ENCODE peak calls at places on chromosomes 13 and 19, in four cellular contexts. B is H1, D is GM12878, H is K562. U is an unnamed sample.

GRCh38 chr19:46000497-46001246 is 5.4 kb downstream of the CCDC61 start:
- DNase-seq in B (peak; percentile 78), D (no peak), H (peak; percentile 72), U (peak; percentile 90)

GRCh38 chr13:72657379-72657778 is 70.0 kb downstream of the MZT1 start:
- DNase-seq in B (no peak), D (no peak), H (no peak), U (no peak)

GRCh38 chr13:48192536-48192935 is 40.5 kb upstream of the ITM2B start:
- DNase-seq in B (no peak), D (no peak), H (no peak), U (no peak)

GRCh38 chr19:10473192-10473591 is 30.0 kb downstream of the KEAP1 start:
- DNase-seq in B (no peak), D (no peak), H (no peak), U (no peak)

GRCh38 chr19:36099166-36099785 is 11.7 kb upstream of the OVOL3 start:
- DNase-seq in B (no peak), D (no peak), H (no peak), U (no peak)

GRCh38 chr13:31775686-31776085 is 36.4 kb downstream of the RXFP2 start:
- DNase-seq in B (no peak), D (no peak), H (no peak), U (no peak)

GRCh38 chr13:52670726-52671125 is 18.1 kb downstream of the SUGT1 start:
- DNase-seq in B (no peak), D (no peak), H (no peak), U (no peak)

GRCh38 chr19:45681391-45682015 is 10.2 kb downstream of the SNRPD2 start:
- DNase-seq in B (peak; percentile 95), D (no peak), H (peak; percentile 89), U (peak; percentile 85)

GRCh38 chr13:64471916-64472315 is 2758.2 kb downstream of the PCDH9 start:
- DNase-seq in B (no peak), D (no peak), H (no peak), U (no peak)

GRCh38 chr13:25692156-25692555 is 320.4 kb downstream of the ATP8A2 start:
- DNase-seq in B (no peak), D (no peak), H (no peak), U (no peak)

GRCh38 chr19:30516586-30516985 is 144.4 kb downstream of the ZNF536 start:
- DNase-seq in B (no peak), D (no peak), H (no peak), U (no peak)

GRCh38 chr19:12314553-12314952 is 18.9 kb downstream of the ZNF563 start:
- DNase-seq in B (no peak), D (no peak), H (no peak), U (no peak)

GRCh38 chr19:40530091-40530901 is 46.4 kb upstream of the SHKBP1 start:
- DNase-seq in B (peak; percentile 92), D (no peak), H (peak; percentile 73), U (no peak)

GRCh38 chr13:112063807-112064206 is 3.1 kb upstream of the SOX1 start:
- DNase-seq in B (no peak), D (no peak), H (no peak), U (no peak)

GRCh38 chr19:18368504-18369222 is 17.3 kb upstream of the GDF15 start:
- DNase-seq in B (no peak), D (no peak), H (peak; percentile 48), U (no peak)
- TF ChIP-seq POLR2A in B (no peak), D (peak; percentile 24), H (no peak), U (no peak)

DNA sequence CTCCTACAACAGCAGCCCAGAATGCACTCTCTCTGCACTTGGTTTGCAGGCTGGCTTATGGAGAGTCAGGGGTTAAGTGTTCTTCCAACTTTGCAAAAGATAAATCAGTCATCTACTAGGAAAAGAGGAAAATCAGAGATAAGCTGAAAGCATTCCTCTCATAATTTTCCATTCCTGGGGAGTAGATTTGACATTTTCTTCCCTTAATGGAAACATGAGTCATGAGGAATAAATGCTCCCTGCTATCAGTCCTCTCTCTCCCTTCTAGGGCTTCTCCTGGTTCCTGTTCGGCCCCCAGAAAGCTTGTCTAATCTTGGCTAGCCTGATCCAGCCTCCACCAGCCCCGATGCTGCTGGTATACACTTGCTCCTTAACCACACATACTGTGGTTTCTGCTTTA is 28.4 kb upstream of the ENOX1 start:
- DNase-seq in B (no peak), D (no peak), H (no peak), U (no peak)
- TF ChIP-seq POLR2AphosphoS5 in B (no peak), D (no peak), H (no peak), U (no peak)

DNA sequence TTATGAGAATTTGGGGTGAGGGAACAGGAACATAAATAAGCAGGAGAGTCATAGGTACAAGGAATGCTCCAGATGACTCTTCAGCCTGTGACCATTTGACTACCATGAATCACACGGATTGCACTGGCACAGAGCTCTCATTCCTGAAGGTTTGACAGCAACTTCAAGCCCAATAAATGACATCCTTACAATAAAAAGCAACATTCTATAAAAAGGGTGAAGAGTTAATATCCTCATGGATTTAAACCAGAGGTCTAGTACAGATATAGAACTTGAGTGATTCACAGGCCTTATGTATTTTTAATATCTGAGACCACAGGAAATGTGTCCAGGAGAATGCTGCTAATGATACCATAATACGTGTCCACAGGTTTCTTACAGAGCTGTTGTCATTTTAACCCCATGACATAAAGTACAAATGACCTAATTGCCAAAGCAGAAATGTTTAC is 158.1 kb downstream of the IRS2 start:
- DNase-seq in B (no peak), D (no peak), H (no peak), U (no peak)
- TF ChIP-seq TAF1 in B (no peak), D (no peak), H (no peak), U (no peak)

GRCh38 chr19:2045501-2046045 is 5.5 kb downstream of the MKNK2 start:
- DNase-seq in B (peak; percentile 43), D (no peak), H (no peak), U (no peak)
- TF ChIP-seq POLR2A in B (no peak), D (no peak), H (no peak), U (no peak)

DNA sequence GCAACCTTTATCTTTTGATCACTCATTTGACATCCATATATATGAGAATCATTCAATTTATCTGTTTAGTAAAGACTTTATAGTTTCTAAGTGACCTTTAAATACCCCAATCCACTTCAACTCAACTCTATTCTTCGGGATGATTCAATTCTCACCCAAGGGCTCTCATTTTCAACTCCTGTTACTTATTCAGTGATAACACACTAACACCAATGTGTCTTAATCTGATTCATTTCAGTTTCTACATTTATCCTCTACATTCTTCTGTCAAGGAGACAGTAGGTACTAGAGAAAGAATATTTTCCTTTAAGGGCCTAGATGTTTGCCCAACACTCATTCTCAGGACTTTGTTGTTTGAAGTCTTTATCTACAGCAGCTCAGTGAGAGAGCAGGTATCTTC is 7.1 kb downstream of the ARGLU1 start:
- DNase-seq in B (no peak), D (no peak), H (no peak), U (no peak)
- TF ChIP-seq POLR2AphosphoS5 in B (no peak), D (no peak), H (no peak), U (no peak)

DNA sequence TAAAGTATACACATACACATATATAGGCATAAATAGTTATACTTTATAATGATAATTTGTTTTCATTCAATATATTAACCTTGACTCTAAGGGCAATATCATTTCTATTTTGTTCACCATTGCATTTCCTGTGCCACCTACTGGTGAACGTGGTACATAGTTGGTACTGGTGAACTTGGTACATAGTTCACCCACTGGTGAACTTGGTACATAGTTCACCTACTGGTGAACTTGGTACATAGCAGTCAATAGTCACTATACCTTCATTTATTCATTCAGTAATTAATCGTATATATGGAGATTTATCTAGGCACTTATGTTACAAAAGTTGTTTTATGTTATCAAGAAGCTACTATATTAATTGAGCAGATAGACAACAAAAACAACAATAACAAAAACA is 172.6 kb upstream of the ATXN8OS start:
- DNase-seq in B (no peak), D (no peak), H (peak; percentile 0), U (no peak)
- TF ChIP-seq TAF1 in B (no peak), D (no peak), H (no peak), U (no peak)

DNA sequence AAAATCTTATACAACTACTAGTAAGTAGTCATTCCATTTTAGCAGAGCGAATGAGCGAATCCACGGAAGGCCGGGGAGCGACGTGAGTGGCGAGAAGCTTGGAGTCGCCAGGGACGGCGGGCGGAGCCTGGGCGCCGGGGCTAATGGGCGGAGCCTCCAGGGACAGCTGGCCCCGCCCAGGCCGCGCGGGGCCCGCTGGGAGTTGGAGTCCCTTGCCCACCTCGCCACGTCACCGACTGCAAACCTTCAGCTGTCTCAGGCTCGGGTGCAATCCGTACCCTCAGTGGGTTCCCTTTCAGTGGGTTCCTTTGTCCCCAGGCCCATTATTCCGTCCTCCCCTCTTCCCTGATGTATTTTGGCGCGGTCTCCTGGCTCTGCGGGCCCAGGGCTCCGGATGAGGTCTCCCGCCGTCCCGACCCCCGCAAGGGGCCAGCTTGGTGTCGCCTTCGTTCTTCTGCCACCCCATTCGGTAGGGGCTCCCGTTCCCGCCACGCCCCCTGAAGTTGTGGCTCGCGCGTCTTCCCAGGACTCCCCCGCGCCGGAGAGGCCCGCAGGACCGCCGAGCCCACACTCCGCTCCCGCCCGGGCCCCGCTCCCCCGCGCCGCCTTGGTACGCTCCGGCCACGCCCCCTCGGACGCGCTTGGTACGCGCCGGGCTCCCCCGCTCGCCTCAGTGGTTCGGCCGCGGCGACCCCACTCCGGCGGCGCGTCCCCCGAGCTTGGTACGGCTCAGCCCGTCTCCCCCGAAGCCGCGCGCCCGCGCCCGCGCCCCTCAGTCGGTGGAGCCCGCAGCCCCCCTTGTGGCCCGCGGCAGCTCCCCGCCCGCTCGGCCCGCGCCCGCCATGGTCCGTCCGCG is at the start of gene PTOV1:
- DNase-seq in B (peak; percentile 96), D (peak; percentile 59), H (peak; percentile 96), U (peak; percentile 95)
- TF ChIP-seq POLR2A in B (peak; percentile 70), D (peak; percentile 87), H (peak; percentile 81), U (peak; percentile 73)

GRCh38 chr13:21668665-21669599 is 1.9 kb upstream of the FGF9 start:
- DNase-seq in B (peak; percentile 70), D (no peak), H (no peak), U (no peak)
- TF ChIP-seq POLR2AphosphoS5 in B (no peak), D (no peak), H (no peak), U (no peak)

GRCh38 chr19:7545904-7546303 is 10.4 kb downstream of the PNPLA6 start:
- DNase-seq in B (no peak), D (no peak), H (no peak), U (no peak)
- TF ChIP-seq TAF1 in B (no peak), D (no peak), H (no peak), U (no peak)

GRCh38 chr19:49689133-49690072 is at the start of gene ADM5:
- DNase-seq in B (peak; percentile 87), D (no peak), H (no peak), U (peak; percentile 49)
- TF ChIP-seq POLR2A in B (peak; percentile 59), D (peak; percentile 69), H (peak; percentile 47), U (peak; percentile 28)